ENCODE peak calls at places on chromosomes 7 and 10, in five cellular contexts. W, T, Y, J and V are unnamed samples.

GRCh38 chr10:51272580-51272979 is 198.3 kb downstream of the PRKG1 start:
- DNase-seq in T (no peak), Y (no peak), J (no peak), W (no peak), V (no peak)

GRCh38 chr7:44969701-44970494 is 8.9 kb downstream of the MYO1G start:
- DNase-seq in Y (no peak), W (no peak), T (no peak), J (no peak), V (no peak)

GRCh38 chr7:108824840-108825540 is 255.3 kb downstream of the DNAJB9 start:
- DNase-seq in Y (no peak), T (no peak), W (no peak), J (peak; percentile 62), V (no peak)

GRCh38 chr7:153835712-153836265 is 216.4 kb upstream of the DPP6 start:
- DNase-seq in T (no peak), J (no peak), Y (no peak), W (no peak), V (no peak)

GRCh38 chr10:308101-308500 is 172.8 kb downstream of the ZMYND11 start:
- DNase-seq in W (no peak), Y (no peak), J (no peak), T (no peak), V (no peak)

GRCh38 chr7:15332962-15333361 is 228.9 kb downstream of the AGMO start:
- DNase-seq in T (no peak), Y (no peak), J (no peak), W (no peak), V (no peak)

GRCh38 chr7:41156268-41156667 is 546.6 kb downstream of the INHBA start:
- DNase-seq in J (no peak), Y (no peak), T (no peak), W (no peak), V (no peak)

GRCh38 chr7:116525298-116525912 is 569 bp downstream of the CAV1 start:
- DNase-seq in T (no peak), J (no peak), W (peak; percentile 44), Y (no peak), V (peak; percentile 33)

GRCh38 chr7:4799508-4800268 is 24.3 kb downstream of the AP5Z1 start:
- DNase-seq in J (no peak), T (no peak), Y (no peak), W (no peak), V (no peak)

GRCh38 chr7:120996333-120996982 is 7.9 kb downstream of the CPED1 start:
- DNase-seq in T (peak; percentile 88), W (no peak), Y (no peak), J (peak; percentile 89), V (no peak)

GRCh38 chr7:127253289-127254162 is 785 bp upstream of the GRM8 start:
- DNase-seq in Y (peak; percentile 43), T (peak; percentile 71), W (peak; percentile 56), J (peak; percentile 60), V (peak; percentile 64)

GRCh38 chr10:78044179-78044578 is 10.5 kb downstream of the RPS24 start:
- DNase-seq in T (no peak), W (no peak), Y (no peak), J (no peak), V (no peak)

GRCh38 chr10:133090654-133091053 is 2.9 kb downstream of the ADGRA1 start:
- DNase-seq in Y (no peak), J (no peak), T (no peak), W (no peak), V (no peak)

GRCh38 chr10:11588878-11589277 is 22.6 kb downstream of the USP6NL start:
- DNase-seq in J (no peak), W (no peak), T (no peak), Y (no peak), V (no peak)

GRCh38 chr7:1851731-1852531 is 181.9 kb downstream of the ELFN1 start:
- DNase-seq in W (no peak), J (no peak), T (no peak), Y (no peak), V (no peak)

GRCh38 chr10:61901829-61902447 is 439 bp downstream of the ARID5B start:
- DNase-seq in Y (no peak), J (peak; percentile 6), W (no peak), T (peak; percentile 63), V (peak; percentile 44)

GRCh38 chr7:95577137-95577536 is 19.2 kb downstream of the PDK4 start:
- DNase-seq in J (no peak), Y (no peak), T (no peak), W (no peak), V (no peak)

GRCh38 chr7:5495581-5496375 is 72.1 kb upstream of the TNRC18 start:
- DNase-seq in W (no peak), T (no peak), Y (no peak), J (no peak), V (peak; percentile 41)

GRCh38 chr10:72784551-72785421 is 92.8 kb downstream of the MCU start:
- DNase-seq in W (no peak), J (no peak), T (no peak), Y (no peak), V (no peak)

GRCh38 chr10:56319386-56319785 is 41.7 kb downstream of the ZWINT start:
- DNase-seq in W (no peak), J (peak; percentile 90), Y (peak; percentile 1), T (no peak), V (no peak)

GRCh38 chr10:30200019-30200415 is 140.6 kb upstream of the JCAD start:
- DNase-seq in J (no peak), Y (no peak), T (no peak), W (no peak), V (no peak)

GRCh38 chr7:27150568-27151340 is 1.6 kb downstream of the HOXA3 start:
- DNase-seq in Y (peak; percentile 76), J (peak; percentile 82), W (peak; percentile 82), T (peak; percentile 91), V (peak; percentile 65)

GRCh38 chr10:43921478-43921877 is 272.8 kb upstream of the ZNF32 start:
- DNase-seq in Y (no peak), J (no peak), T (no peak), W (no peak), V (no peak)

GRCh38 chr7:6446977-6447588 is 671 bp downstream of the DAGLB start:
- DNase-seq in W (no peak), Y (no peak), J (peak; percentile 89), T (peak; percentile 80), V (no peak)

GRCh38 chr10:52226448-52226847 is 87.6 kb upstream of the DKK1 start:
- DNase-seq in Y (no peak), W (no peak), T (no peak), J (no peak), V (no peak)

GRCh38 chr7:115116773-115117715 is 195.2 kb downstream of the MDFIC start:
- DNase-seq in J (no peak), T (no peak), Y (no peak), W (no peak), V (no peak)

GRCh38 chr10:60572511-60573194 is 183.0 kb upstream of the ANK3 start:
- DNase-seq in Y (no peak), T (peak; percentile 43), J (peak; percentile 74), W (no peak), V (peak; percentile 58)

GRCh38 chr10:4652111-4653010 is 173.6 kb upstream of the AKR1E2 start:
- DNase-seq in W (no peak), Y (no peak), J (no peak), T (no peak), V (no peak)

GRCh38 chr7:115269486-115269885 is 347.6 kb downstream of the MDFIC start:
- DNase-seq in Y (no peak), J (no peak), T (no peak), W (no peak), V (no peak)

GRCh38 chr7:151141855-151142685 is 25.4 kb downstream of the GBX1 start:
- DNase-seq in T (no peak), J (no peak), W (no peak), Y (no peak), V (no peak)

GRCh38 chr7:83704564-83704963 is 55.6 kb upstream of the SEMA3E start:
- DNase-seq in J (no peak), W (no peak), Y (no peak), T (no peak), V (no peak)